ENCODE peak calls at places on chromosome 9, in four cellular contexts. M is GM12878, I is K562, E is HepG2. R is an unnamed sample.

GRCh38 chr9:133050142-133050541 is 11.6 kb upstream of the CEL start:
- DNase-seq in M (no peak), I (no peak), E (no peak), R (no peak)

GRCh38 chr9:109880276-109881169 is 100.5 kb downstream of the PALM2AKAP2 start:
- DNase-seq in M (no peak), I (peak; percentile 63), E (peak; percentile 7), R (peak; percentile 89)

GRCh38 chr9:748861-749497 is 92.5 kb upstream of the DMRT1 start:
- DNase-seq in M (no peak), I (no peak), E (no peak), R (no peak)

GRCh38 chr9:4665357-4665756 is 923 bp downstream of the SPATA6L start:
- DNase-seq in M (no peak), I (no peak), E (no peak), R (no peak)

GRCh38 chr9:134357631-134358025 is 31.4 kb downstream of the RXRA start:
- DNase-seq in M (no peak), I (no peak), E (no peak), R (no peak)

GRCh38 chr9:121871431-121872025 is 220.1 kb downstream of the DAB2IP start:
- DNase-seq in M (no peak), I (no peak), E (no peak), R (no peak)

GRCh38 chr9:123412171-123412820 is 56.3 kb downstream of the CRB2 start:
- DNase-seq in M (no peak), I (no peak), E (no peak), R (no peak)

GRCh38 chr9:84736076-84736475 is 66.5 kb downstream of the NTRK2 start:
- DNase-seq in M (no peak), I (no peak), E (no peak), R (no peak)

GRCh38 chr9:88477300-88477751 is 57.7 kb upstream of the NXNL2 start:
- DNase-seq in M (peak; percentile 35), I (no peak), E (no peak), R (no peak)

GRCh38 chr9:131575946-131576853 is 30.9 kb downstream of the PRRT1B start:
- DNase-seq in M (no peak), I (no peak), E (no peak), R (no peak)

GRCh38 chr9:136259517-136259813 is 13.9 kb upstream of the QSOX2 start:
- DNase-seq in M (no peak), I (no peak), E (no peak), R (no peak)

GRCh38 chr9:7234144-7234543 is 476.4 kb downstream of the KDM4C start:
- DNase-seq in M (no peak), I (peak; percentile 43), E (peak; percentile 52), R (peak; percentile 95)

GRCh38 chr9:23651051-23651450 is 175.0 kb downstream of the ELAVL2 start:
- DNase-seq in M (no peak), I (no peak), E (no peak), R (no peak)

GRCh38 chr9:100269656-100270055 is 83.1 kb downstream of the TEX10 start:
- DNase-seq in M (no peak), I (no peak), E (no peak), R (no peak)

GRCh38 chr9:10260501-10260900 is 352.3 kb downstream of the PTPRD start:
- DNase-seq in M (no peak), I (no peak), E (no peak), R (peak; percentile 8)

GRCh38 chr9:76581752-76582151 is 122.8 kb downstream of the GCNT1 start:
- DNase-seq in M (no peak), I (no peak), E (no peak), R (no peak)

GRCh38 chr9:113853333-113853732 is 22.8 kb upstream of the ZNF618 start:
- DNase-seq in M (no peak), I (no peak), E (peak; percentile 28), R (peak; percentile 82)

GRCh38 chr9:35619800-35620158 is 1.6 kb upstream of the CD72 start:
- DNase-seq in M (peak; percentile 55), I (no peak), E (no peak), R (no peak)

GRCh38 chr9:129823163-129823933 is 588 bp downstream of the TOR1A start:
- DNase-seq in M (no peak), I (peak; percentile 80), E (no peak), R (peak; percentile 62)

GRCh38 chr9:99515874-99516656 is 294.0 kb downstream of the SEC61B start:
- DNase-seq in M (peak; percentile 15), I (no peak), E (no peak), R (no peak)

GRCh38 chr9:121169094-121169601 is 32.5 kb downstream of the RAB14 start:
- DNase-seq in M (no peak), I (peak; percentile 31), E (peak; percentile 5), R (peak; percentile 27)

GRCh38 chr9:88184986-88185385 is 46.7 kb upstream of the SPATA31C2 start:
- DNase-seq in M (no peak), I (no peak), E (no peak), R (no peak)

GRCh38 chr9:116267021-116267420 is 113.4 kb downstream of the PAPPA start:
- DNase-seq in M (no peak), I (no peak), E (no peak), R (no peak)

GRCh38 chr9:35552376-35552775 is 52.7 kb upstream of the TESK1 start:
- DNase-seq in M (no peak), I (no peak), E (no peak), R (no peak)

GRCh38 chr9:3035594-3036389 is 191.9 kb upstream of the PUM3 start:
- DNase-seq in M (no peak), I (no peak), E (no peak), R (no peak)

GRCh38 chr9:134287591-134288518 is 38.4 kb upstream of the RXRA start:
- DNase-seq in M (no peak), I (no peak), E (no peak), R (no peak)

GRCh38 chr9:111375062-111375461 is 45.0 kb upstream of the OR2K2 start:
- DNase-seq in M (no peak), I (no peak), E (no peak), R (no peak)

GRCh38 chr9:137168907-137169763 is 716 bp downstream of the LRRC26 start:
- DNase-seq in M (no peak), I (peak; percentile 48), E (peak; percentile 32), R (peak; percentile 89)

GRCh38 chr9:77271023-77271690 is 93.8 kb downstream of the VPS13A start:
- DNase-seq in M (no peak), I (no peak), E (no peak), R (no peak)

GRCh38 chr9:136231478-136232297 is 13.9 kb downstream of the QSOX2 start:
- DNase-seq in M (no peak), I (peak; percentile 62), E (no peak), R (no peak)

GRCh38 chr9:69476797-69477196 is 151.8 kb downstream of the ENTREP1 start:
- DNase-seq in M (no peak), I (no peak), E (no peak), R (peak; percentile 82)

GRCh38 chr9:130794923-130795495 is 40.0 kb upstream of the ABL1 start:
- DNase-seq in M (no peak), I (no peak), E (no peak), R (peak; percentile 17)

GRCh38 chr9:131594906-131595675 is 49.8 kb downstream of the PRRT1B start:
- DNase-seq in M (no peak), I (no peak), E (peak; percentile 23), R (no peak)

GRCh38 chr9:79689576-79689975 is 117.8 kb downstream of the TLE4 start:
- DNase-seq in M (no peak), I (no peak), E (no peak), R (no peak)

GRCh38 chr9:122265265-122265900 is 701 bp downstream of the MRRF start:
- DNase-seq in M (peak; percentile 38), I (no peak), E (peak; percentile 79), R (peak; percentile 44)

GRCh38 chr9:135821116-135821515 is 86.2 kb downstream of the CAMSAP1 start:
- DNase-seq in M (no peak), I (no peak), E (no peak), R (no peak)

GRCh38 chr9:98906273-98907040 is 37.2 kb upstream of the COL15A1 start:
- DNase-seq in M (no peak), I (peak; percentile 63), E (no peak), R (no peak)

GRCh38 chr9:121557581-121558422 is 58.2 kb upstream of the GGTA1 start:
- DNase-seq in M (peak; percentile 25), I (no peak), E (no peak), R (peak; percentile 79)

GRCh38 chr9:107627771-107628170 is 138.2 kb upstream of the KLF4 start:
- DNase-seq in M (no peak), I (no peak), E (no peak), R (no peak)

GRCh38 chr9:133226219-133227171 is 17.4 kb upstream of the OBP2B start:
- DNase-seq in M (no peak), I (no peak), E (no peak), R (peak; percentile 41)

GRCh38 chr9:115118471-115119156 is 657 bp upstream of the TNC start:
- DNase-seq in M (no peak), I (no peak), E (no peak), R (peak; percentile 75)
- TF ChIP-seq POLR2AphosphoS5 in M (no peak), I (no peak), E (no peak), R (no peak)

GRCh38 chr9:108687360-108687981 is 168.3 kb downstream of the ACTL7B start:
- DNase-seq in M (no peak), I (no peak), E (no peak), R (peak; percentile 13)
- TF ChIP-seq REST in M (no peak), I (no peak), E (no peak), R (no peak)

DNA sequence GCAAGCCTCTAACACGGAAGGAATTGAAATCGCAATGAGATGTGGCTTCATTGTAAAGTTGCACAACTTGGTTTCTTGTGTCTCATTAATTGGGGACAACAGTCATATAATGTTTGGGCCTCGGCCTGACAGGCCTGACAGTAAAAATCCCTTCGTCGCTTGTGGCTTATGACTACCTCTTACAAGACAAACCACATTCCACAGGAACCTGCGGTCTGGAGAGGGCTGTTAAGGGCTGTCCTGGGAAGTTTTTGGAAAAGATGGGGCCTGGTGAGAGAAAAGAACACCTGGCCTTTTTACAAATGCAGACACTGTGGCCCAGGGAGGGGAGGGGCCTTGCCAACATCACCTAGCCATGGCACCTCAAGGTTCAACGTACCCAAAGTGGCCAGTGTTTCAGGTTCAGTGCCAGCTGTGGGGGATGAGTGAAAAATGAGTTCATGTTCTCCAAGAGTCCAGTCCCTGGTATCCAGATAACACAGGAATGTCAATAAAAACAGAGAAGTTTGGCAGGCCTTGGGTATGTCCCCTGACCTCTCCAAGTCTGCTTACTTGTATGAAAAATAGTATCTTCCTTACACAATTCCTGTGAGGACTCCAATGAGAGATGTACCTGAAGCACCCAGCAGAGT is 22.2 kb downstream of the SHB start:
- DNase-seq in M (no peak), I (no peak), E (peak; percentile 78), R (peak; percentile 60)
- TF ChIP-seq JUNB in M (no peak), I (no peak), E (no peak), R (no peak)

GRCh38 chr9:93231121-93231694 is 47.3 kb downstream of the WNK2 start:
- DNase-seq in M (no peak), I (no peak), E (no peak), R (no peak)
- TF ChIP-seq POLR2AphosphoS5 in M (no peak), I (no peak), E (no peak), R (no peak)

GRCh38 chr9:19720374-19720773 is 68.5 kb downstream of the SLC24A2 start:
- DNase-seq in M (no peak), I (no peak), E (peak; percentile 26), R (peak; percentile 82)
- TF ChIP-seq REST in M (peak; percentile 86), I (peak; percentile 87), E (peak; percentile 96), R (peak; percentile 87)

GRCh38 chr9:14687042-14687719 is 6.1 kb downstream of the ZDHHC21 start:
- DNase-seq in M (no peak), I (no peak), E (no peak), R (no peak)
- TF ChIP-seq JUNB in M (no peak), I (no peak), E (no peak), R (no peak)